ENCODE peak calls at places on chromosomes 4 and X, in eight cellular contexts. T is HTR-8/SVneo, H is AG10803, N is NCI-H1417 treated with DMSO at 0.1 percent for 48 hours, D is esophagus squamous epithelium, F is GM20000, L is HFF-Myc, G is fibroblast of the aortic adventitia. J is an unnamed sample.

GRCh38 chr4:36273276-36273675 is 8.1 kb upstream of the DTHD1 start:
- DNase-seq in G (no peak), T (no peak), N (no peak), H (no peak), F (no peak), D (no peak), L (no peak), J (no peak)

GRCh38 chr4:5399790-5400421 is 308.5 kb downstream of the EVC2 start:
- DNase-seq in T (peak), L (no peak), G (peak), D (no peak), H (peak), N (no peak), F (peak), J (peak)

GRCh38 chr4:18389118-18389517 is 367.6 kb upstream of the LCORL start:
- DNase-seq in G (no peak), T (no peak), N (peak), H (no peak), D (no peak), L (no peak), F (no peak), J (no peak)

GRCh38 chr4:66855956-66856355 is 689.3 kb downstream of the CENPC start:
- DNase-seq in T (peak), L (no peak), D (no peak), N (no peak), H (no peak), F (no peak), G (peak), J (no peak)

GRCh38 chr4:113907559-113907958 is 71.9 kb downstream of the ARSJ start:
- DNase-seq in H (no peak), N (no peak), T (no peak), D (no peak), G (no peak), L (no peak), F (no peak), J (no peak)

GRCh38 chr4:41590591-41590990 is 52.6 kb downstream of the LIMCH1 start:
- DNase-seq in G (no peak), N (peak), L (no peak), H (no peak), D (no peak), F (no peak), T (no peak), J (no peak)

GRCh38 chrX:12007881-12008280 is 130.4 kb upstream of the FRMPD4 start:
- DNase-seq in G (peak), F (no peak), T (peak), D (no peak), L (peak), N (no peak), H (peak), J (no peak)

GRCh38 chrX:123964155-123964554 is 2.6 kb downstream of the STAG2 start:
- DNase-seq in L (no peak), D (no peak), G (peak), F (no peak), T (no peak), H (peak), N (no peak), J (no peak)

GRCh38 chr4:108367751-108368150 is 199.0 kb upstream of the LEF1 start:
- DNase-seq in G (no peak), F (no peak), D (no peak), L (no peak), N (no peak), H (no peak), T (no peak), J (no peak)

GRCh38 chr4:42143996-42144395 is 8.5 kb downstream of the BEND4 start:
- DNase-seq in D (no peak), F (no peak), G (no peak), H (no peak), T (no peak), N (no peak), L (no peak), J (no peak)

J was measured in ecto neural progenitor cell.